ENCODE peak calls at places on chromosomes 7 and 10, in ten cellular contexts. One of them, this sample, is unnamed.

GRCh38 chr7:143938522-143939243 is 3.6 kb downstream of the OR2F2 start:
- DNase-seq in right cardiac atrium: no peak
- DNase-seq in ovary: no peak
- DNase-seq in astrocyte: no peak
- DNase-seq in suprapubic skin: no peak
- DNase-seq in CD8-positive, alpha-beta memory T cell: no peak
- DNase-seq in WERI-Rb-1: no peak
- DNase-seq in stomach: no peak
- DNase-seq in transverse colon: no peak
- DNase-seq in HL-60: no peak
- DNase-seq in this sample: no peak

GRCh38 chr10:76572021-76572420 is 1065.6 kb downstream of the KCNMA1 start:
- DNase-seq in right cardiac atrium: no peak
- DNase-seq in ovary: no peak
- DNase-seq in astrocyte: no peak
- DNase-seq in suprapubic skin: no peak
- DNase-seq in CD8-positive, alpha-beta memory T cell: no peak
- DNase-seq in WERI-Rb-1: no peak
- DNase-seq in stomach: no peak
- DNase-seq in transverse colon: no peak
- DNase-seq in HL-60: no peak
- DNase-seq in this sample: no peak

GRCh38 chr7:120873367-120873766 is 15.4 kb upstream of the TSPAN12 start:
- DNase-seq in right cardiac atrium: no peak
- DNase-seq in ovary: no peak
- DNase-seq in astrocyte: no peak
- DNase-seq in suprapubic skin: no peak
- DNase-seq in CD8-positive, alpha-beta memory T cell: no peak
- DNase-seq in WERI-Rb-1: no peak
- DNase-seq in stomach: no peak
- DNase-seq in transverse colon: no peak
- DNase-seq in HL-60: no peak
- DNase-seq in this sample: no peak

GRCh38 chr7:35839860-35840854 is 39.3 kb downstream of the SEPTIN7 start:
- DNase-seq in right cardiac atrium: no peak
- DNase-seq in ovary: no peak
- DNase-seq in astrocyte: peak; percentile 61
- DNase-seq in suprapubic skin: peak; percentile 8
- DNase-seq in CD8-positive, alpha-beta memory T cell: no peak
- DNase-seq in WERI-Rb-1: no peak
- DNase-seq in stomach: no peak
- DNase-seq in transverse colon: no peak
- DNase-seq in HL-60: no peak
- DNase-seq in this sample: no peak

GRCh38 chr7:134991469-134992339 is 5.4 kb downstream of the AGBL3 start:
- DNase-seq in right cardiac atrium: no peak
- DNase-seq in ovary: no peak
- DNase-seq in astrocyte: no peak
- DNase-seq in suprapubic skin: no peak
- DNase-seq in CD8-positive, alpha-beta memory T cell: no peak
- DNase-seq in WERI-Rb-1: no peak
- DNase-seq in stomach: no peak
- DNase-seq in transverse colon: no peak
- DNase-seq in HL-60: no peak
- DNase-seq in this sample: no peak

GRCh38 chr7:13702261-13702660 is 287.2 kb downstream of the ETV1 start:
- DNase-seq in right cardiac atrium: no peak
- DNase-seq in ovary: no peak
- DNase-seq in astrocyte: peak; percentile 67
- DNase-seq in suprapubic skin: no peak
- DNase-seq in CD8-positive, alpha-beta memory T cell: no peak
- DNase-seq in WERI-Rb-1: no peak
- DNase-seq in stomach: no peak
- DNase-seq in transverse colon: no peak
- DNase-seq in HL-60: no peak
- DNase-seq in this sample: no peak

GRCh38 chr7:91345449-91345848 is 81.2 kb downstream of the FZD1 start:
- DNase-seq in right cardiac atrium: no peak
- DNase-seq in ovary: no peak
- DNase-seq in astrocyte: no peak
- DNase-seq in suprapubic skin: no peak
- DNase-seq in CD8-positive, alpha-beta memory T cell: no peak
- DNase-seq in WERI-Rb-1: no peak
- DNase-seq in stomach: no peak
- DNase-seq in transverse colon: no peak
- DNase-seq in HL-60: no peak
- DNase-seq in this sample: no peak

GRCh38 chr10:4354382-4354812 is 471.6 kb upstream of the AKR1E2 start:
- DNase-seq in right cardiac atrium: no peak
- DNase-seq in ovary: no peak
- DNase-seq in astrocyte: peak; percentile 68
- DNase-seq in suprapubic skin: no peak
- DNase-seq in CD8-positive, alpha-beta memory T cell: no peak
- DNase-seq in WERI-Rb-1: no peak
- DNase-seq in stomach: no peak
- DNase-seq in transverse colon: peak; percentile 28
- DNase-seq in HL-60: no peak
- DNase-seq in this sample: no peak

GRCh38 chr7:45174966-45175765 is 17.6 kb downstream of the RAMP3 start:
- DNase-seq in right cardiac atrium: no peak
- DNase-seq in ovary: no peak
- DNase-seq in astrocyte: no peak
- DNase-seq in suprapubic skin: peak; percentile 38
- DNase-seq in CD8-positive, alpha-beta memory T cell: no peak
- DNase-seq in WERI-Rb-1: no peak
- DNase-seq in stomach: no peak
- DNase-seq in transverse colon: no peak
- DNase-seq in HL-60: no peak
- DNase-seq in this sample: no peak

GRCh38 chr7:45174328-45174610 is 16.7 kb downstream of the RAMP3 start:
- DNase-seq in right cardiac atrium: no peak
- DNase-seq in ovary: no peak
- DNase-seq in astrocyte: no peak
- DNase-seq in suprapubic skin: peak; percentile 31
- DNase-seq in CD8-positive, alpha-beta memory T cell: no peak
- DNase-seq in WERI-Rb-1: no peak
- DNase-seq in stomach: no peak
- DNase-seq in transverse colon: no peak
- DNase-seq in HL-60: no peak
- DNase-seq in this sample: no peak

GRCh38 chr7:45176091-45176490 is 18.5 kb downstream of the RAMP3 start:
- DNase-seq in right cardiac atrium: no peak
- DNase-seq in ovary: no peak
- DNase-seq in astrocyte: no peak
- DNase-seq in suprapubic skin: peak; percentile 46
- DNase-seq in CD8-positive, alpha-beta memory T cell: no peak
- DNase-seq in WERI-Rb-1: no peak
- DNase-seq in stomach: no peak
- DNase-seq in transverse colon: no peak
- DNase-seq in HL-60: no peak
- DNase-seq in this sample: no peak

GRCh38 chr7:45171946-45172345 is 14.4 kb downstream of the RAMP3 start:
- DNase-seq in right cardiac atrium: no peak
- DNase-seq in ovary: no peak
- DNase-seq in astrocyte: no peak
- DNase-seq in suprapubic skin: peak; percentile 8
- DNase-seq in CD8-positive, alpha-beta memory T cell: no peak
- DNase-seq in WERI-Rb-1: no peak
- DNase-seq in stomach: no peak
- DNase-seq in transverse colon: no peak
- DNase-seq in HL-60: no peak
- DNase-seq in this sample: no peak

GRCh38 chr7:45173596-45174327 is 16.2 kb downstream of the RAMP3 start:
- DNase-seq in right cardiac atrium: no peak
- DNase-seq in ovary: no peak
- DNase-seq in astrocyte: no peak
- DNase-seq in suprapubic skin: peak; percentile 25
- DNase-seq in CD8-positive, alpha-beta memory T cell: no peak
- DNase-seq in WERI-Rb-1: no peak
- DNase-seq in stomach: no peak
- DNase-seq in transverse colon: no peak
- DNase-seq in HL-60: no peak
- DNase-seq in this sample: no peak
- H3K27ac ChIP-seq in right cardiac atrium: no peak overlapping the region
- H3K27ac ChIP-seq in ovary: no peak overlapping the region
- H3K27ac ChIP-seq in astrocyte: no peak overlapping the region
- H3K27ac ChIP-seq in suprapubic skin: no peak overlapping the region
- H3K27ac ChIP-seq in CD8-positive, alpha-beta memory T cell: no peak overlapping the region
- H3K27ac ChIP-seq in WERI-Rb-1: no peak overlapping the region
- H3K27ac ChIP-seq in stomach: no peak overlapping the region
- H3K27ac ChIP-seq in transverse colon: no peak overlapping the region
- H3K27ac ChIP-seq in HL-60: no peak overlapping the region
- H3K27ac ChIP-seq in this sample: no peak overlapping the region

DNA sequence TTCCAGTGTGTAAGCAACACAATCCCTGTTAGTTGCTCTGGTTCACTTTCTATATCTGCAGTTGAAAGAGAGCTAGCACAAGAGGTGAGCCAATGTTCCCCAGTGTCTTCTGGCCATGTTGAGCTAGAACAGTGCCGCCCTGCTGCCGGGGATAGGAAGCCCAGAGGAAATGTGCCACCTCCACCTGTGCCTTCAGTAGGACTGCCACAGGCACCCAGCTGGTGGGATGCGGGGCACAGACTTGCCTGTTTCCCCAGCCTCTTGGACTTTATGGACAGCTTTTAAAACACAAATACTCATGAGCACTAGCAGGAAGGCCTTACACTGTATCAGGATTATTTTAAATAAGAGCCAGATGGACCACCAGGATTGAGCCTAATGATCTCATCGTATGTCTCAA is 234.5 kb upstream of the COBL start:
- DNase-seq in right cardiac atrium: no peak
- DNase-seq in ovary: no peak
- DNase-seq in astrocyte: no peak
- DNase-seq in suprapubic skin: no peak
- DNase-seq in CD8-positive, alpha-beta memory T cell: no peak
- DNase-seq in WERI-Rb-1: no peak
- DNase-seq in stomach: no peak
- DNase-seq in transverse colon: no peak
- DNase-seq in HL-60: no peak
- DNase-seq in this sample: no peak
- H3K4me3 ChIP-seq in right cardiac atrium: no peak overlapping the region
- H3K4me3 ChIP-seq in ovary: no peak overlapping the region
- H3K4me3 ChIP-seq in astrocyte: no peak overlapping the region
- H3K4me3 ChIP-seq in suprapubic skin: no peak overlapping the region
- H3K4me3 ChIP-seq in CD8-positive, alpha-beta memory T cell: no peak overlapping the region
- H3K4me3 ChIP-seq in WERI-Rb-1: no peak overlapping the region
- H3K4me3 ChIP-seq in stomach: no peak overlapping the region
- H3K4me3 ChIP-seq in transverse colon: no peak overlapping the region
- H3K4me3 ChIP-seq in HL-60: no peak overlapping the region
- H3K4me3 ChIP-seq in this sample: no peak overlapping the region

GRCh38 chr10:71392292-71392691 is 4.4 kb upstream of the CDH23 start:
- DNase-seq in right cardiac atrium: no peak
- DNase-seq in ovary: no peak
- DNase-seq in astrocyte: no peak
- DNase-seq in suprapubic skin: no peak
- DNase-seq in CD8-positive, alpha-beta memory T cell: no peak
- DNase-seq in WERI-Rb-1: no peak
- DNase-seq in stomach: no peak
- DNase-seq in transverse colon: no peak
- DNase-seq in HL-60: no peak
- DNase-seq in this sample: no peak

GRCh38 chr10:71392791-71393781 is 3.6 kb upstream of the CDH23 start:
- DNase-seq in right cardiac atrium: no peak
- DNase-seq in ovary: no peak
- DNase-seq in astrocyte: no peak
- DNase-seq in suprapubic skin: no peak
- DNase-seq in CD8-positive, alpha-beta memory T cell: no peak
- DNase-seq in WERI-Rb-1: no peak
- DNase-seq in stomach: no peak
- DNase-seq in transverse colon: no peak
- DNase-seq in HL-60: no peak
- DNase-seq in this sample: no peak

GRCh38 chr10:71390921-71391690 is 5.6 kb upstream of the CDH23 start:
- DNase-seq in right cardiac atrium: no peak
- DNase-seq in ovary: no peak
- DNase-seq in astrocyte: no peak
- DNase-seq in suprapubic skin: no peak
- DNase-seq in CD8-positive, alpha-beta memory T cell: no peak
- DNase-seq in WERI-Rb-1: no peak
- DNase-seq in stomach: no peak
- DNase-seq in transverse colon: no peak
- DNase-seq in HL-60: no peak
- DNase-seq in this sample: no peak

GRCh38 chr10:71390435-71390820 is 6.3 kb upstream of the CDH23 start:
- DNase-seq in right cardiac atrium: no peak
- DNase-seq in ovary: no peak
- DNase-seq in astrocyte: no peak
- DNase-seq in suprapubic skin: no peak
- DNase-seq in CD8-positive, alpha-beta memory T cell: no peak
- DNase-seq in WERI-Rb-1: no peak
- DNase-seq in stomach: no peak
- DNase-seq in transverse colon: no peak
- DNase-seq in HL-60: no peak
- DNase-seq in this sample: no peak

GRCh38 chr10:71391701-71392100 is 5.0 kb upstream of the CDH23 start:
- DNase-seq in right cardiac atrium: no peak
- DNase-seq in ovary: no peak
- DNase-seq in astrocyte: no peak
- DNase-seq in suprapubic skin: no peak
- DNase-seq in CD8-positive, alpha-beta memory T cell: no peak
- DNase-seq in WERI-Rb-1: no peak
- DNase-seq in stomach: no peak
- DNase-seq in transverse colon: no peak
- DNase-seq in HL-60: no peak
- DNase-seq in this sample: no peak
- H3K27ac ChIP-seq in right cardiac atrium: no peak overlapping the region
- H3K27ac ChIP-seq in ovary: no peak overlapping the region
- H3K27ac ChIP-seq in astrocyte: no peak overlapping the region
- H3K27ac ChIP-seq in suprapubic skin: no peak overlapping the region
- H3K27ac ChIP-seq in CD8-positive, alpha-beta memory T cell: no peak overlapping the region
- H3K27ac ChIP-seq in WERI-Rb-1: no peak overlapping the region
- H3K27ac ChIP-seq in stomach: no peak overlapping the region
- H3K27ac ChIP-seq in transverse colon: no peak overlapping the region
- H3K27ac ChIP-seq in HL-60: no peak overlapping the region
- H3K27ac ChIP-seq in this sample: no peak overlapping the region

DNA sequence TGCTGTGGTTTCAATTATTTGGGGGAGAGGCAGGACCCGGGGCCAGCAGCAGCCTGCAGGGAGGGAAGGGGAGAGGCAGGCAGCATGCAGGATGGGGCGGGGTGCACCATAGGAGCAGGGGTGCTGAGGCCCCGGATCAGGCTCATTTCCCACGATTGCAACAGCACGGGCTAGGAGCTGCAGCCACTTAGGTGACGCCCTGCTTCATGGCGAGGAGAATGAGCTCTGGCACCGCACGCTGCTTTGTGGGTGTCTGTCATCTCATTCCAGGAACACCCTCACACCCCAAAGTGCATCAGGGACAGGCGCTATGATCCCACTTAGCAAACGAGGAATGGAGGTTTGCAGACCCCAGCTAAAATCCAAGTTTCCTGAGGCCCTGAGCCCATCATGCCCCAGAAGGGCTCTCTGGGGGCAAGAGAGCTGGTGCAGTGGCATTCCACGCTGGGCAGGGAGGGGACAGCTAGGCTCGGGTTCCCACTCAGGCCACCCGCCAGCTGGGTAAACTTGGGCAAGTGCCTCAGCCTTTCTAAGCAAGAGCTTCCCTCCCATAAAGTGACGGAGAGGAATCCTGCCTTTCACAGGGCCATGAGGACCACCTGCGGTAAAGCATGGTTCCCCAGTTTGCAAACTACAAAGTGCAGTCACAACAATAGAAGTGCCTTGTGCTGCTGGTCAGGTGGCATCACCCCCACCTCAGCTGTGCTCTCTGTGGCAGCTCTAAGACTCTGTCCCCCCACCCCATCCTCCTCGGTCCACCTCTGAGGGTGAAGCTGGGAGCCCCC is 9.2 kb downstream of the KCNH2 start:
- DNase-seq in right cardiac atrium: no peak
- DNase-seq in ovary: no peak
- DNase-seq in astrocyte: no peak
- DNase-seq in suprapubic skin: no peak
- DNase-seq in CD8-positive, alpha-beta memory T cell: no peak
- DNase-seq in WERI-Rb-1: no peak
- DNase-seq in stomach: no peak
- DNase-seq in transverse colon: no peak
- DNase-seq in HL-60: no peak
- DNase-seq in this sample: no peak
- H3K4me3 ChIP-seq in right cardiac atrium: no peak overlapping the region
- H3K4me3 ChIP-seq in ovary: no peak overlapping the region
- H3K4me3 ChIP-seq in astrocyte: no peak overlapping the region
- H3K4me3 ChIP-seq in suprapubic skin: no peak overlapping the region
- H3K4me3 ChIP-seq in CD8-positive, alpha-beta memory T cell: no peak overlapping the region
- H3K4me3 ChIP-seq in WERI-Rb-1: no peak overlapping the region
- H3K4me3 ChIP-seq in stomach: no peak overlapping the region
- H3K4me3 ChIP-seq in transverse colon: no peak overlapping the region
- H3K4me3 ChIP-seq in HL-60: no peak overlapping the region
- H3K4me3 ChIP-seq in this sample: no peak overlapping the region

This sample was measured in effector memory CD4-positive, alpha-beta T cell.